ENCODE peak calls at places on chromosomes 13 and 19, in five cellular contexts. Z is AG04450, I is heart left ventricle, P is neural progenitor cell, E is heart right ventricle. F is an unnamed sample.

GRCh38 chr13:106498571-106498970 is 36.9 kb downstream of the EFNB2 start:
- DNase-seq in Z (no peak), I (no peak), P (no peak), E (no peak), F (no peak)

GRCh38 chr19:19642506-19643157 is 825 bp downstream of the GMIP start:
- DNase-seq in Z (no peak), I (no peak), P (peak; percentile 26), E (no peak), F (no peak)

GRCh38 chr19:6739390-6739883 is at the start of gene TRIP10:
- DNase-seq in Z (no peak), I (peak; percentile 90), P (peak; percentile 94), E (peak; percentile 90), F (peak; percentile 93)

GRCh38 chr13:33112745-33113144 is 96.5 kb downstream of the KL start:
- DNase-seq in Z (no peak), I (no peak), P (no peak), E (no peak), F (no peak)

GRCh38 chr13:40318366-40318765 is 348.1 kb downstream of the FOXO1 start:
- DNase-seq in Z (no peak), I (peak; percentile 56), P (no peak), E (peak; percentile 61), F (peak; percentile 68)

GRCh38 chr19:6533746-6534418 is 3.1 kb downstream of the TNFSF9 start:
- DNase-seq in Z (no peak), I (no peak), P (no peak), E (no peak), F (no peak)

GRCh38 chr19:27884376-27884775 is 1328.6 kb downstream of the UQCRFS1 start:
- DNase-seq in Z (no peak), I (no peak), P (no peak), E (no peak), F (no peak)

GRCh38 chr13:76872686-76873085 is 13.5 kb downstream of the KCTD12 start:
- DNase-seq in Z (no peak), I (no peak), P (no peak), E (no peak), F (no peak)

GRCh38 chr13:104592127-104592526 is 1525.9 kb upstream of the SLC10A2 start:
- DNase-seq in Z (peak; percentile 30), I (no peak), P (no peak), E (no peak), F (no peak)

GRCh38 chr13:27036236-27036981 is 135.2 kb downstream of the USP12 start:
- DNase-seq in Z (no peak), I (no peak), P (no peak), E (no peak), F (no peak)

GRCh38 chr19:2123682-2124387 is 27.1 kb downstream of the IZUMO4 start:
- DNase-seq in Z (no peak), I (no peak), P (peak; percentile 77), E (no peak), F (no peak)

GRCh38 chr19:33298146-33298911 is 4.0 kb downstream of the CEBPA start:
- DNase-seq in Z (no peak), I (peak; percentile 22), P (no peak), E (no peak), F (no peak)

GRCh38 chr13:111860161-111860560 is 206.8 kb upstream of the SOX1 start:
- DNase-seq in Z (no peak), I (no peak), P (no peak), E (no peak), F (no peak)

GRCh38 chr19:35673121-35673804 is 6.9 kb downstream of the UPK1A start:
- DNase-seq in Z (no peak), I (no peak), P (peak; percentile 66), E (no peak), F (no peak)

GRCh38 chr13:73598021-73598712 is 536.0 kb downstream of the KLF12 start:
- DNase-seq in Z (peak; percentile 32), I (no peak), P (no peak), E (no peak), F (no peak)

GRCh38 chr19:4494691-4495064 is 22.6 kb downstream of the HDGFL2 start:
- DNase-seq in Z (no peak), I (no peak), P (no peak), E (no peak), F (no peak)

GRCh38 chr19:43634068-43634467 is 5.6 kb downstream of the CADM4 start:
- DNase-seq in Z (no peak), I (no peak), P (no peak), E (no peak), F (no peak)

GRCh38 chr19:43634877-43635560 is 4.6 kb downstream of the CADM4 start:
- DNase-seq in Z (no peak), I (no peak), P (peak; percentile 86), E (no peak), F (peak; percentile 36)

GRCh38 chr19:43638214-43638990 is 1.2 kb downstream of the CADM4 start:
- DNase-seq in Z (no peak), I (no peak), P (no peak), E (no peak), F (no peak)

GRCh38 chr19:43634516-43634876 is 5.2 kb downstream of the CADM4 start:
- DNase-seq in Z (no peak), I (no peak), P (peak; percentile 37), E (no peak), F (no peak)

GRCh38 chr19:43636121-43636683 is 3.4 kb downstream of the CADM4 start:
- DNase-seq in Z (no peak), I (no peak), P (peak; percentile 62), E (no peak), F (no peak)
- H3K27ac ChIP-seq in Z (no peak overlapping the region), I (no peak overlapping the region), P (no peak overlapping the region), E (no peak overlapping the region), F (no peak overlapping the region)

DNA sequence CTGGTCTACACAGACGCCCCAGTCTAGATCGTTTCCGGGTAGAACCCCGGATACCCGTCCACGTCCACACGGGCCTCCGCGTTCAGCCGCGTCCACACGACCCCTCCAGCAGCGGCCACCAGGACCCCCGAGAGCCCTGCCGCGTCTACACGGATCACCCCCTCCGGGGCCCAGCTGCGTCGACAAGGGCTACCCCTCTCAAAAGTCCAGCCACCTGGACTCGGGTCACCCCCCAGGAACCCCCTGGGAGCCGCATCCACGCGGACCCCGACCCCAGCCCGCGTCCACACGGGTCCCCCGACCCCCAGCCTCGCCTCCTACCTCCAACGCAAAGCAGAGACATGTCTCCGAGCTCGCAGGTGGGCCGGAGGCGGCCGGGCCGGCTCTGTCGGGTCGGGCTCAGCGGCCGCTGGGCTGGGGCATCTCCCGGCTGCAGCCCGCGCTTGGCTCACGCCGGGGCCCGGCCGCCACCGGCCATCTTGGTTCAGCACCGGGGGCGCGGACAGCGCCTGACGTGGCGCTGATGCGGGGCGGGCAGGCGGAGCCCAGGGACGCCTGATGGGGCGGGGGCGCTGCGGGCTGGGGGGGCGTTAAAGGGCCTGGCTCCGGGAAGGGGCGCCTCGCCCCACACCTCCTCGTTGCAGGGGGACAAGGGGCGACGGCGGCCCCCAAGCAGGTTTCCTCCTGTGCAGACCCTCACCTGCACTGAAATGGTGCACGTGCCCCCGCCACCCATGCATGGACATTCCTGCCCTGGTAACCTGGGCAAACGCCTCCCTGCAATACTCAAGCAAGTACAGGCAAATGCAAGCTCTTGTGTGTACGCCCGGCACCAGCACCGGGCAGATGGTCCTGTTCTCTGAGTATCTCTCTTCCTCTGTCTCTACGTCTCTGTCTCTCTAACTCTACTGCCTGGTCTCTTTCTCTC is at the start of gene UNC13A:
- DNase-seq in Z (no peak), I (peak; percentile 56), P (peak; percentile 92), E (peak; percentile 40), F (peak; percentile 74)
- H3K4me3 ChIP-seq in Z (no peak within 1 kb of the TSS), I (no peak within 1 kb of the TSS), P (peak within 1 kb of the TSS; percentile 48), E (peak within 1 kb of the TSS; percentile 13), F (peak within 1 kb of the TSS; percentile 26)

DNA sequence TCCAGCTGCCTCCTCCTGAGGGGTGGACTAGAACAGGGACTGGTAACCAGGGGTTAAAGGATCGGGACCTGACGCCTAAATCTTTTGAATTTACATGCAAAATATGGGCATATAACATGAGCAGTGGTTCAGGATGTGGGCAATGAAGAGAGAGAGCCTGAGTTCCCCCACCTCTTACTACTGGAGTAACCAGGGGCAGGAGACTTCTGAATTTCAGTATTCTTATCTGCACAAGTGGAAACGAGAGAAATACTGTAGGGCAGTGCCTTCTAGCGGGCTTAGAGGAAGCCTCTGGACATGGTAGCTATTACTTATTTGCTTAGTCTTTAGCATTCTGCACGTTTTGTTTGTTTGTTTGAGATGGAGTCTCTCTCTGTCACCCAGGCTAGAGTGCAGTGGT is 26.3 kb downstream of the BCAT2 start:
- DNase-seq in Z (no peak), I (no peak), P (no peak), E (no peak), F (no peak)
- H3K27ac ChIP-seq in Z (no peak overlapping the region), I (no peak overlapping the region), P (no peak overlapping the region), E (no peak overlapping the region), F (no peak overlapping the region)

GRCh38 chr19:39498262-39499081 is at the start of gene DLL3:
- DNase-seq in Z (no peak), I (no peak), P (peak; percentile 34), E (no peak), F (no peak)
- H3K4me3 ChIP-seq in Z (peak within 1 kb of the TSS; percentile 39), I (peak within 1 kb of the TSS; percentile 8), P (peak within 1 kb of the TSS; percentile 56), E (peak within 1 kb of the TSS; percentile 12), F (no peak within 1 kb of the TSS)

DNA sequence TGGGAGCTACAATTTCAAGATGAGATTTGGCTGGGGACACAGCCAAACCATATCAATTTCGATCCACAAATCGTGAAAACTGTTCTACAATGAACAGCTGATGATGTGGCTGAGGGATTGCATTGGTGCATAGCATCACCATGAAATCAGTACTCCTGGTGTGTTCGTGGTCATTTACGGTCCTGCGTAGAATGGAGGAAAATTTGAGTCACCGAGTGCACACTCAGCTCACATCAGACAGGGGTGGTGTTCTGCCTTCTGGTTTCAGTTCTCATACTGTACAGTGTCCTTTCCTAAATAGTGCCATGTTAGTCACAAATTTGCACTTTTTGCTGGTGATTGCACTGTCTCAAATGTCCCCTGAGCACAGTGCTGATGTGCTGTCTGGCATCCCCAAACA is 39.2 kb downstream of the MYH14 start:
- DNase-seq in Z (no peak), I (no peak), P (no peak), E (no peak), F (no peak)
- H3K27ac ChIP-seq in Z (no peak overlapping the region), I (no peak overlapping the region), P (no peak overlapping the region), E (no peak overlapping the region), F (no peak overlapping the region)

DNA sequence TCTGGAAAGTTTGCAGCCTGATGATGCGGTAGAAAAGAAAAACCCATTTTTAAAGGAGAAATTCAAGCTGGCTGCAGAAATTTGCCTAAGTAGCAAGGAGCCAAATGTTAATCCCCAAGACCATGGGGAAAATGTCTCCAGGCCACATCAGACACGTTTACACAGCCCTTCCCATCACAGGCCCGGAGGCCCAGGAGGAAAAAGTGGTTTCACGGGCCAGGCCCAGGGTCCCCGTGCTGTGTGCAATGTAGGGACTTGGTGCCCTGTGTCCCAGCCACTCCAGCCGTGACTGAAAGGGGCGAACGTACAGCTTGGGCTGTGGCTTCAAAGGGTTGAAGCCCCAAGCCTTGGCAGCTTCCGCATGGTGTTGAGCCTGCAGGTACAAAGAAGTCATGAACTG is 35.9 kb downstream of the ZNF627 start:
- DNase-seq in Z (no peak), I (no peak), P (no peak), E (no peak), F (no peak)
- H3K4me3 ChIP-seq in Z (no peak overlapping the region), I (no peak overlapping the region), P (no peak overlapping the region), E (no peak overlapping the region), F (no peak overlapping the region)

GRCh38 chr13:35930665-35931631 is 200.2 kb downstream of the DCLK1 start:
- DNase-seq in Z (no peak), I (no peak), P (no peak), E (no peak), F (peak; percentile 22)
- H3K27ac ChIP-seq in Z (no peak overlapping the region), I (no peak overlapping the region), P (no peak overlapping the region), E (no peak overlapping the region), F (no peak overlapping the region)

GRCh38 chr19:57825501-57825900 is 4.6 kb upstream of the ZNF587B start:
- DNase-seq in Z (no peak), I (no peak), P (no peak), E (no peak), F (no peak)
- H3K4me3 ChIP-seq in Z (no peak overlapping the region), I (no peak overlapping the region), P (no peak overlapping the region), E (no peak overlapping the region), F (no peak overlapping the region)

F was measured in testis.